ENCODE peak calls at places on chromosomes 4 and X, in five cellular contexts. Y, N, H, S and D are unnamed samples.

GRCh38 chrX:66408507-66408906 is 230.4 kb downstream of the EDA2R start:
- DNase-seq in Y (no peak), N (no peak), H (no peak), S (no peak), D (no peak)

GRCh38 chr4:44859477-44859876 is 133.1 kb upstream of the GNPDA2 start:
- DNase-seq in Y (no peak), N (no peak), H (no peak), S (no peak), D (no peak)

GRCh38 chr4:10082459-10083272 is 33.9 kb downstream of the WDR1 start:
- DNase-seq in Y (no peak), N (no peak), H (no peak), S (peak), D (no peak)

GRCh38 chr4:53929955-53930798 is 134.2 kb downstream of the CHIC2 start:
- DNase-seq in Y (peak), N (peak), H (no peak), S (peak), D (peak)

GRCh38 chr4:57318694-57319093 is 208.5 kb upstream of the IGFBP7 start:
- DNase-seq in Y (no peak), N (no peak), H (peak), S (no peak), D (no peak)

GRCh38 chrX:117996918-117997480 is 119.6 kb downstream of the KLHL13 start:
- DNase-seq in Y (no peak), N (no peak), H (peak), S (no peak), D (no peak)

GRCh38 chr4:153741529-153741928 is 18.3 kb downstream of the RNF175 start:
- DNase-seq in Y (no peak), N (no peak), H (no peak), S (no peak), D (no peak)

GRCh38 chr4:2071252-2071911 is 12.3 kb downstream of the NAT8L start:
- DNase-seq in Y (no peak), N (no peak), H (no peak), S (peak), D (no peak)

GRCh38 chr4:1595789-1596325 is 88.3 kb downstream of the FAM53A start:
- DNase-seq in Y (no peak), N (no peak), H (no peak), S (no peak), D (no peak)

GRCh38 chr4:2861631-2862436 is 18.2 kb downstream of the ADD1 start:
- DNase-seq in Y (no peak), N (no peak), H (no peak), S (no peak), D (no peak)

GRCh38 chr4:159071969-159072765 is 30.7 kb upstream of the RAPGEF2 start:
- DNase-seq in Y (no peak), N (no peak), H (no peak), S (no peak), D (no peak)

GRCh38 chrX:56563231-56564116 is at the start of gene UBQLN2:
- DNase-seq in Y (peak), N (peak), H (peak), S (peak), D (peak)

GRCh38 chrX:43971966-43972961 is 926 bp downstream of the NDP start:
- DNase-seq in Y (no peak), N (no peak), H (no peak), S (peak), D (no peak)

GRCh38 chr4:27318740-27319139 is 458.1 kb downstream of the STIM2 start:
- DNase-seq in Y (no peak), N (no peak), H (peak), S (peak), D (no peak)

GRCh38 chrX:23884427-23885024 is 23.2 kb downstream of the APOO start:
- DNase-seq in Y (no peak), N (no peak), H (no peak), S (no peak), D (no peak)

GRCh38 chrX:73841337-73841736 is 278.3 kb downstream of the CHIC1 start:
- DNase-seq in Y (no peak), N (no peak), H (no peak), S (no peak), D (no peak)

GRCh38 chr4:1222036-1222789 is 26.7 kb downstream of the CTBP1 start:
- DNase-seq in Y (no peak), N (no peak), H (no peak), S (no peak), D (no peak)

GRCh38 chr4:20254517-20255250 is 3.0 kb downstream of the SLIT2 start:
- DNase-seq in Y (no peak), N (no peak), H (no peak), S (no peak), D (no peak)

GRCh38 chr4:13921805-13922204 is 294.3 kb upstream of the BOD1L1 start:
- DNase-seq in Y (no peak), N (no peak), H (no peak), S (no peak), D (no peak)

GRCh38 chr4:114015444-114015899 is 36.0 kb upstream of the ARSJ start:
- DNase-seq in Y (no peak), N (no peak), H (peak), S (no peak), D (no peak)

GRCh38 chrX:48617542-48618340 is 20.4 kb downstream of the WDR13 start:
- DNase-seq in Y (no peak), N (no peak), H (no peak), S (no peak), D (no peak)

GRCh38 chr4:19368800-19369199 is 882.9 kb upstream of the SLIT2 start:
- DNase-seq in Y (no peak), N (no peak), H (no peak), S (no peak), D (no peak)

GRCh38 chrX:11724122-11725017 is 33.7 kb upstream of the MSL3 start:
- DNase-seq in Y (no peak), N (no peak), H (no peak), S (peak), D (no peak)

GRCh38 chr4:130172156-130172555 is 1076.2 kb downstream of the C4orf33 start:
- DNase-seq in Y (no peak), N (no peak), H (peak), S (no peak), D (no peak)

GRCh38 chr4:94536049-94536448 is 84.3 kb downstream of the PDLIM5 start:
- DNase-seq in Y (no peak), N (no peak), H (no peak), S (no peak), D (no peak)

GRCh38 chrX:107701493-107702121 is 73.3 kb downstream of the PRPS1 start:
- DNase-seq in Y (peak), N (no peak), H (no peak), S (no peak), D (no peak)

GRCh38 chrX:30309139-30309571 is at the start of gene NR0B1:
- DNase-seq in Y (no peak), N (no peak), H (no peak), S (no peak), D (no peak)

GRCh38 chr4:39987505-39987904 is 9.8 kb upstream of the PDS5A start:
- DNase-seq in Y (no peak), N (no peak), H (no peak), S (no peak), D (no peak)

GRCh38 chrX:111608724-111609123 is 72.2 kb upstream of the ALG13 start:
- DNase-seq in Y (no peak), N (no peak), H (no peak), S (no peak), D (no peak)

GRCh38 chr4:132059227-132059626 is 1089.9 kb upstream of the PCDH10 start:
- DNase-seq in Y (no peak), N (no peak), H (peak), S (no peak), D (no peak)